ENCODE peak calls at places on chromosome 3, in seven cellular contexts. B is neuronal stem cell, T is heart right ventricle, P is left ventricle myocardium inferior, S is esophagus squamous epithelium, L is thoracic aorta, V is psoas muscle. O is an unnamed sample. For H3K4me1 and H3K36me3, the result is how much of the 10 kb centered on the place peaks cover.

GRCh38 chr3:115330406-115330805 is 183.3 kb upstream of the ZBTB20 start:
- DNase-seq in S (no peak), V (no peak), T (no peak), L (no peak), B (no peak), P (no peak), O (no peak)

GRCh38 chr3:147797095-147797494 is 387.9 kb downstream of the ZIC1 start:
- DNase-seq in B (no peak), P (no peak), T (no peak), S (no peak), L (no peak), V (no peak), O (no peak)

GRCh38 chr3:110293660-110294059 is 778.0 kb upstream of the NECTIN3 start:
- DNase-seq in S (no peak), B (no peak), L (no peak), P (no peak), V (no peak), T (no peak), O (no peak)

GRCh38 chr3:49383387-49383786 is 25.2 kb upstream of the GPX1 start:
- DNase-seq in T (no peak), L (no peak), V (no peak), P (no peak), S (no peak), B (no peak), O (no peak)

GRCh38 chr3:43503067-43503728 is 118.6 kb downstream of the ANO10 start:
- DNase-seq in T (no peak), V (no peak), P (no peak), L (no peak), B (no peak), S (no peak), O (no peak)

GRCh38 chr3:156291269-156292123 is 171.1 kb downstream of the KCNAB1 start:
- DNase-seq in P (peak), S (no peak), B (peak), V (no peak), L (no peak), T (no peak), O (peak)

GRCh38 chr3:12878026-12878636 is 36.8 kb upstream of the RPL32 start:
- DNase-seq in L (no peak), T (no peak), B (no peak), S (no peak), V (no peak), P (no peak), O (no peak)

GRCh38 chr3:74055064-74055463 is 430.3 kb upstream of the PDZRN3 start:
- DNase-seq in V (no peak), P (no peak), T (no peak), S (no peak), L (no peak), B (no peak), O (no peak)

GRCh38 chr3:76728411-76728810 is 311.5 kb upstream of the ROBO2 start:
- DNase-seq in L (no peak), P (no peak), V (no peak), B (no peak), T (no peak), S (no peak), O (no peak)

GRCh38 chr3:197339841-197340520 is 41.6 kb upstream of the DLG1 start:
- DNase-seq in L (no peak), S (no peak), P (no peak), T (no peak), B (no peak), V (no peak), O (no peak)

GRCh38 chr3:31321620-31322019 is 211.1 kb upstream of the STT3B start:
- DNase-seq in B (no peak), S (no peak), L (no peak), P (no peak), V (no peak), T (no peak), O (no peak)

GRCh38 chr3:62003833-62004232 is 369.5 kb downstream of the FEZF2 start:
- DNase-seq in B (no peak), S (no peak), V (no peak), T (no peak), P (no peak), L (no peak), O (no peak)

GRCh38 chr3:140203510-140203909 is 268.5 kb downstream of the CLSTN2 start:
- DNase-seq in S (no peak), B (peak), T (no peak), P (no peak), L (no peak), V (no peak), O (peak)

GRCh38 chr3:186128158-186128557 is 19.3 kb upstream of the ETV5 start:
- DNase-seq in B (no peak), S (no peak), T (no peak), P (no peak), V (no peak), L (no peak), O (no peak)

GRCh38 chr3:186124618-186125017 is 15.7 kb upstream of the ETV5 start:
- DNase-seq in L (no peak), B (no peak), T (no peak), S (no peak), V (no peak), P (no peak), O (peak)

GRCh38 chr3:186125118-186125517 is 16.2 kb upstream of the ETV5 start:
- DNase-seq in S (no peak), V (no peak), T (no peak), P (no peak), B (no peak), L (no peak), O (no peak)

GRCh38 chr3:186129206-186129605 is 20.3 kb upstream of the ETV5 start:
- DNase-seq in B (no peak), P (no peak), V (no peak), L (no peak), T (no peak), S (no peak), O (no peak)

DNA sequence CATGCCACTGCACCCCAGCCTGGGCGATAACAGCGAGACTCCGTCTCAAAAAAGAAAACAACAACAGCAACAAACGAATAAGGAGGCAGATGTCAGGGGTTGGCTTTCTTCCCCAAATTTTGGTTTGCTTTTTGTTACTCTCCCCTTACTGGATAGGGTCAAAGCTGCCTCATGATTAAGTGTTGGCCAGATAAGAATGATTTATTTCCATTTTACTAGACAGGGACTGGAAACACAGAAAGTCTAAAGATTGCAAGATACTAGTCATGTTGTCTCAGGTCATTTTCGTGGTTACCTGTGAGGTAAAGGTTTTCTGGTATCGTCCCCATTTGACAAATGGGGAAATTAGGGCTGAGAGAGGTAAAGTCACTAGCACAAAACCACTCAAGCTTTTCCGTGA is 18.6 kb upstream of the ETV5 start:
- DNase-seq in P (no peak), B (no peak), V (no peak), S (no peak), L (no peak), T (no peak), O (no peak)
- H3K4me1 ChIP-seq in P (under half), B (under half), V (under half), S (under half), L (under half), T (under half), O (under half)

GRCh38 chr3:191348098-191348497 is 17.8 kb upstream of the UTS2B start:
- DNase-seq in S (no peak), B (no peak), L (no peak), P (no peak), V (no peak), T (no peak), O (no peak)
- H3K36me3 ChIP-seq in S (under half), B (under half), L (under half), P (under half), V (under half), T (under half), O (under half)

GRCh38 chr3:66444146-66444644 is 56.6 kb downstream of the LRIG1 start:
- DNase-seq in L (no peak), S (no peak), T (no peak), B (no peak), P (no peak), V (no peak), O (no peak)
- H3K27ac ChIP-seq in L (peak), S (no peak), T (no peak), B (peak), P (peak), V (peak), O (no peak)

GRCh38 chr3:52202384-52203077 is 4.6 kb downstream of the ALAS1 start:
- DNase-seq in T (no peak), L (no peak), P (no peak), V (no peak), B (no peak), S (no peak), O (no peak)
- H3K4me1 ChIP-seq in T (under half), L (under half), P (half or more), V (under half), B (under half), S (under half), O (under half)

DNA sequence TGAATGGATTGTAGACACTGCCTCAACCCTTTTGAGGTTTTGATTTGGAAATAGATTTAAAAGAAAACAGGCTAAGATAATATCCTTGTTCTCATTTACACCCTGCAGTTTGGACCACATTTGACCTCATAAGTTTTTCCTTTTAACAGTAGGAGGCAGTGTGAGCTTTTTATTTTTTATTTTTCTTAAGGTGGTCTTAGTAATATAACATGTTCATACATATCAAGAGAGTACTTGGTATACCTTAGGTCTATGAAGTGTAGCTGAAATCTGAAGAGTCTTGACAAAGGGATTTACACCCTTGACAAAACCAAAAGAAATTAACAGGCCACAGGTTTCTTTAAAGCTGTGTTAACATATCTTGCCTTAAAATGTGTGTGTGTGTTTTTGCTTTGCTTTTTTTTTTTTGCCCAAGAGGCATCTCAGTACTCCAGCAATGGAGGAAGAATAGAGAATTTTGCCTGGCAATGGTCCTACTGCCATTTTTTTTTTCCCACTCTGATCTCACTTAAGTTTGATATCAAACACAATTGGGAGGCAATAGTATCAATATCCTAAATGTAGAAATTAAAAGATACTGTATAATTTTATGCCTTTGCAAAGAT is 3.3 kb downstream of the RAP2B start:
- DNase-seq in B (no peak), T (no peak), S (no peak), P (no peak), V (no peak), L (no peak), O (no peak)
- H3K36me3 ChIP-seq in B (under half), T (under half), S (under half), P (under half), V (under half), L (under half), O (under half)